ENCODE peak calls at places on chromosome 10, in ten cellular contexts. T is fibroblast of lung; J is dorsolateral prefrontal cortex; O is A549; P is BE2C; Z is NCI-H526; X is small intestine; I is stimulated activated CD4-positive, alpha-beta T cell treated with anti-CD3 and anti-CD28 coated beads, TNF-alpha, amount 100 ng/mL, for 4 hours; F is C1 segment of cervical spinal cord; W is adrenal gland. H is an unnamed sample.

GRCh38 chr10:29011511-29011910 is 277.4 kb upstream of the LYZL1 start:
- DNase-seq in T (no peak), J (no peak), O (no peak), P (no peak), Z (no peak), X (no peak), I (no peak), F (no peak), W (no peak), H (no peak)

GRCh38 chr10:7984325-7984724 is 70.2 kb upstream of the GATA3 start:
- DNase-seq in T (no peak), J (no peak), O (no peak), P (no peak), Z (no peak), X (no peak), I (no peak), F (no peak), W (no peak), H (no peak)

GRCh38 chr10:61781969-61782403 is 119.3 kb downstream of the CABCOCO1 start:
- DNase-seq in T (no peak), J (no peak), O (no peak), P (no peak), Z (no peak), X (peak), I (no peak), F (no peak), W (no peak), H (no peak)

GRCh38 chr10:132707121-132707775 is 78.7 kb downstream of the NKX6-2 start:
- DNase-seq in T (no peak), J (no peak), O (no peak), P (no peak), Z (peak), X (peak), I (no peak), F (no peak), W (no peak), H (no peak)

GRCh38 chr10:51297438-51297837 is 223.2 kb downstream of the PRKG1 start:
- DNase-seq in T (peak), J (no peak), O (no peak), P (no peak), Z (no peak), X (no peak), I (no peak), F (no peak), W (no peak), H (no peak)

GRCh38 chr10:59903871-59904270 is 2.5 kb downstream of the CCDC6 start:
- DNase-seq in T (peak), J (no peak), O (no peak), P (no peak), Z (no peak), X (no peak), I (no peak), F (no peak), W (no peak), H (no peak)

GRCh38 chr10:12350167-12350872 is 973 bp downstream of the CAMK1D start:
- DNase-seq in T (peak), J (peak), O (peak), P (peak), Z (peak), X (peak), I (no peak), F (no peak), W (peak), H (no peak)

GRCh38 chr10:33804534-33804933 is 470.1 kb upstream of the NRP1 start:
- DNase-seq in T (peak), J (no peak), O (no peak), P (no peak), Z (peak), X (no peak), I (no peak), F (no peak), W (no peak), H (no peak)

GRCh38 chr10:58266826-58267712 is 625 bp downstream of the IPMK start:
- DNase-seq in T (peak), J (peak), O (no peak), P (peak), Z (peak), X (peak), I (no peak), F (peak), W (peak), H (peak)

GRCh38 chr10:91632671-91633550 is at the start of gene PPP1R3C:
- DNase-seq in T (peak), J (peak), O (peak), P (peak), Z (peak), X (peak), I (no peak), F (peak), W (peak), H (peak)

GRCh38 chr10:114477285-114477684 is 73.0 kb upstream of the AFAP1L2 start:
- DNase-seq in T (peak), J (no peak), O (no peak), P (no peak), Z (no peak), X (no peak), I (no peak), F (no peak), W (no peak), H (peak)

H was measured in fibroblast of the conjunctiva.